ENCODE peak calls at places on chromosome 14, in seven cellular contexts. A is suprapubic skin, F is GM12878, L is upper lobe of left lung, Z is ovary, M is HCT116, K is esophagus muscularis mucosa. V is an unnamed sample.

GRCh38 chr14:27881646-27882045 is 884.9 kb upstream of the FOXG1 start:
- DNase-seq in L (no peak), K (no peak), M (no peak), A (no peak), F (no peak), Z (no peak), V (no peak)

GRCh38 chr14:105894125-105894977 is 368.0 kb downstream of the TMEM121 start:
- DNase-seq in M (no peak), A (peak), F (no peak), K (no peak), L (peak), Z (peak), V (no peak)

GRCh38 chr14:51600658-51601057 is 51.1 kb upstream of the FRMD6 start:
- DNase-seq in M (no peak), Z (no peak), A (no peak), F (no peak), L (no peak), K (no peak), V (no peak)

GRCh38 chr14:69614592-69614991 is 3.2 kb downstream of the SUSD6 start:
- DNase-seq in A (peak), L (peak), M (no peak), K (no peak), Z (no peak), F (peak), V (no peak)

GRCh38 chr14:68027276-68027675 is 207.7 kb downstream of the RAD51B start:
- DNase-seq in K (no peak), Z (no peak), L (no peak), A (no peak), F (no peak), M (no peak), V (no peak)

GRCh38 chr14:99945732-99946651 is 119.2 kb upstream of the EVL start:
- DNase-seq in M (no peak), K (no peak), A (no peak), L (peak), F (no peak), Z (no peak), V (no peak)

GRCh38 chr14:76910371-76910890 is 84.2 kb downstream of the LRRC74A start:
- DNase-seq in M (no peak), K (no peak), A (no peak), Z (no peak), L (no peak), F (no peak), V (no peak)

GRCh38 chr14:63986789-63987533 is 134.2 kb downstream of the SYNE2 start:
- DNase-seq in M (no peak), A (no peak), F (no peak), L (no peak), K (no peak), Z (no peak), V (no peak)

GRCh38 chr14:68695326-68695768 is 97.5 kb downstream of the ZFP36L1 start:
- DNase-seq in M (peak), F (peak), K (no peak), Z (peak), A (peak), L (peak), V (peak)

GRCh38 chr14:55071051-55071450 is 19.6 kb downstream of the MAPK1IP1L start:
- DNase-seq in M (no peak), A (no peak), Z (no peak), K (no peak), F (no peak), L (no peak), V (no peak)

GRCh38 chr14:24921903-24922302 is 128.0 kb downstream of the STXBP6 start:
- DNase-seq in A (no peak), F (no peak), Z (no peak), M (no peak), K (no peak), L (no peak), V (no peak)

GRCh38 chr14:72962829-72963312 is 36.6 kb downstream of the DCAF4 start:
- DNase-seq in A (no peak), K (no peak), L (no peak), F (no peak), Z (no peak), M (peak), V (no peak)

GRCh38 chr14:67695394-67695949 is at the start of gene RDH11:
- DNase-seq in L (peak), M (peak), K (peak), A (peak), F (peak), Z (peak), V (peak)

GRCh38 chr14:68089146-68089715 is 269.7 kb downstream of the RAD51B start:
- DNase-seq in L (no peak), K (no peak), A (no peak), Z (no peak), M (peak), F (no peak), V (no peak)

GRCh38 chr14:99982449-99983250 is 82.6 kb upstream of the EVL start:
- DNase-seq in K (no peak), M (peak), F (peak), A (no peak), Z (peak), L (peak), V (no peak)

GRCh38 chr14:22403286-22403685 is 185.7 kb downstream of the DAD1 start:
- DNase-seq in M (no peak), F (no peak), Z (no peak), A (no peak), L (no peak), K (no peak), V (no peak)

GRCh38 chr14:82855912-82856381 is 1322.3 kb upstream of the SEL1L start:
- DNase-seq in A (no peak), L (no peak), M (no peak), Z (no peak), F (no peak), K (no peak), V (no peak)

GRCh38 chr14:37428954-37429353 is 166.1 kb downstream of the FOXA1 start:
- DNase-seq in Z (no peak), M (no peak), K (no peak), A (no peak), L (no peak), F (no peak), V (no peak)

GRCh38 chr14:34707722-34708121 is 6.7 kb downstream of the CFL2 start:
- DNase-seq in A (no peak), L (no peak), F (no peak), K (no peak), Z (no peak), M (no peak), V (no peak)

GRCh38 chr14:104162495-104162894 is 24.1 kb downstream of the KIF26A start:
- DNase-seq in M (no peak), F (no peak), A (no peak), Z (no peak), L (no peak), K (no peak), V (no peak)

GRCh38 chr14:79415726-79416125 is 795.6 kb downstream of the DIO2 start:
- DNase-seq in A (no peak), Z (no peak), K (no peak), L (no peak), M (no peak), F (no peak), V (no peak)

GRCh38 chr14:105026033-105026785 is 5.3 kb upstream of the CDCA4 start:
- DNase-seq in M (no peak), Z (no peak), L (no peak), F (peak), A (no peak), K (no peak), V (no peak)

GRCh38 chr14:89447182-89447970 is 30.3 kb upstream of the FOXN3 start:
- DNase-seq in K (no peak), A (no peak), F (no peak), M (no peak), Z (no peak), L (no peak), V (no peak)

GRCh38 chr14:53306926-53307325 is 153.8 kb upstream of the DDHD1 start:
- DNase-seq in M (no peak), F (no peak), L (no peak), K (no peak), A (no peak), Z (peak), V (no peak)

GRCh38 chr14:77908847-77909246 is 108.9 kb downstream of the ADCK1 start:
- DNase-seq in K (no peak), F (no peak), Z (no peak), M (no peak), A (peak), L (no peak), V (no peak)

GRCh38 chr14:30656190-30656632 is 34.1 kb downstream of the SCFD1 start:
- DNase-seq in F (peak), Z (no peak), L (peak), K (no peak), M (peak), A (no peak), V (no peak)

GRCh38 chr14:104110491-104111209 is 25.1 kb downstream of the ASPG start:
- DNase-seq in K (no peak), L (no peak), M (no peak), Z (peak), F (no peak), A (no peak), V (no peak)

GRCh38 chr14:65255029-65255545 is 152.8 kb upstream of the MAX start:
- DNase-seq in A (no peak), K (no peak), Z (no peak), L (no peak), F (no peak), M (peak), V (peak)

GRCh38 chr14:77965919-77966435 is 166.1 kb downstream of the ADCK1 start:
- DNase-seq in A (no peak), L (no peak), F (peak), M (no peak), K (no peak), Z (peak), V (no peak)

GRCh38 chr14:94307410-94307992 is 14.4 kb upstream of the SERPINA10 start:
- DNase-seq in F (no peak), K (peak), M (peak), L (no peak), Z (no peak), A (no peak), V (no peak)

GRCh38 chr14:104223810-104224515 is 85.6 kb downstream of the KIF26A start:
- DNase-seq in Z (no peak), A (no peak), K (no peak), F (no peak), L (no peak), M (no peak), V (no peak)

DNA sequence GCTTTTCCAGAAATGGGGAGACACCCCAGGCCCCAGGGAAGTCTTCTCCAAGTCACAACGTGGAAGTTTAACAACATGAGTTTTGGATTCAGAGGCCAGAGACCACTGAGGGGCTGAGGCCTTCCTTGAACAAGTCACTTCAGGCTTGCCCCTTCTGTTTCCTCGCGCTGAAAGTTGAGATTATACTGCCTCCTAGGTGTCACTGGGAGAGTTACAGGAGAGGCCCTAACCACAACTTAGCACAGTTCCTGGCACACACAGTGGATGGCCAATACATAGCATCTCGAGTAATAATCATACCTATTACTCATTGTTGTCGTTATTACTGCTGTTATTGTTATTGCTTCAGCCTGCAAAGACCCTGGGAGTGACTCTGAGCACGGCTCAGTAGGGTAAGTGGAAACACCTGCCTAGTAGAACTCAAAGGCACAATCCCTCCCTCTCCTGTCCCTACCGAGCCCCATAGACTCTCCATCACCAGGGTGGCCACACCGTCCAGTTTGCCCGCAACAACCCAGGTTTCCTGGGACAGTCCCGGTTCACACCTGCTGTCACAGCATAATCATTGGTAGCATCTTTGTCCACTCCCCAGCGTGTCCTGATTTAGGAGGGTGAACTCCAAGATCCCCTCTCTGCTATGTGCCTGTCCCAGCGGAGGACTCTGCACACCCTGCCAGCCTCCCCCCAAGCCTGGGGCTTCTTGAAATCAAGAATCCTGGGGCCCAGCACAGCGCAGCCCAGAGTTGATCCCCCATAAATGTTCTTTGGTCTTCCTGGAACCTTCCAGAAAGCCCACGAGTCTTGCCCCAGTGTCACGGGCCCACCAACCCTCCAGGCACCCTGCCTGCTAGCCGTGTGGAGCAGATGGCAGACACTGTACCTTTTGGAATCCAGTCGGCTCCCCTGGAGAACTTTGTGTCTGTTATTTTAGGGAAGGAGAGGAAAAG is 85.0 kb downstream of the SYNE3 start:
- DNase-seq in A (no peak), L (no peak), M (no peak), Z (no peak), K (no peak), F (no peak), V (no peak)
- TF ChIP-seq CTCF in A (peak), L (peak), M (peak), Z (no peak), K (peak), F (peak), V (no peak)

GRCh38 chr14:58395565-58395814 is 240 bp upstream of the TOMM20L start:
- DNase-seq in K (no peak), L (no peak), F (peak), A (no peak), M (no peak), Z (no peak), V (no peak)

GRCh38 chr14:58390830-58391229 is 4.9 kb upstream of the TOMM20L start:
- DNase-seq in A (no peak), L (no peak), F (no peak), M (no peak), K (no peak), Z (no peak), V (no peak)

GRCh38 chr14:58398495-58398894 is 2.8 kb downstream of the TOMM20L start:
- DNase-seq in K (no peak), Z (no peak), L (no peak), F (no peak), M (no peak), A (no peak), V (no peak)

GRCh38 chr14:58398895-58399294 is 3.2 kb downstream of the TOMM20L start:
- DNase-seq in A (no peak), L (no peak), Z (no peak), M (no peak), K (no peak), F (no peak), V (no peak)

DNA sequence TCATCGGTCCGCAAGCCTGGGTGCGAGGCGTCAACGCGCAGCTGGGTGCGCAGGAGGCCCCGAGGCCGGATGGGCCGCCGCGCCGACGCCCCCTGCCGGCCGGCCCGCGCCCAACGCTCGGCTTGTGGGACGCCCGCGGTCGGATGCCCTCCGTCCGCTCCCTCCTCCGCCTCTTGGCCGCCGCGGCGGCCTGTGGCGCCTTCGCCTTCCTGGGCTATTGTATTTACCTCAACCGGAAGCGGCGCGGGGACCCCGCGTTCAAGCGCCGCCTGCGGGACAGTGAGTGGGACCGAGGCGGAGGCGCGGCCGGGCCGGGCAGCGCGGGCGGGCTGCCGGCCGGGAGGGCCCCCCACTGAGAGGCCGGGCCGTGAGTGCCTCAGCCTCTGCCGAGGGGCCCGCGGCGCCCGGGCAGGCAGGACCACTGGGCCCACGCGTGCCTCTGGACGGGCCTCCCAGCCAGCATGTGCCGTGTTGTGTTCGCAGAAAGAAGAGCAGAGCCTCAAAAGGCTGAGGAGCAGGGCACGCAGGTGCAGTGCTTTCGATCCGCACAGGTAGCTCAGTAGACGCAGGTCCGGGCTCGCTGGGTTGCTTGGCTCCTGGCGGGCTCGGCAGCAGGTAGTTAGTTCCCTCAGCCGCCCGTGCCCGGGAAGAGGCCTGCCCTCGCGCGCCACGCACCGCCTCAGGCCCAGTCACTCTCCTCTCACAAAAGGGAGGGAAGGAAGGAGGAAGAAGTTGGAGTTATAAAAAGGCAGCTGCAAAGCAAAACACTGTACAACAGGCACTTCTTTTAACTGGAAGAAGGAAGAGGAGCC is at the start of gene TOMM20L:
- DNase-seq in F (no peak), A (peak), Z (peak), M (peak), K (peak), L (peak), V (peak)
- TF ChIP-seq POLR2A in F (peak), A (no peak), Z (no peak), M (no peak), K (no peak), L (peak), V (no peak)

DNA sequence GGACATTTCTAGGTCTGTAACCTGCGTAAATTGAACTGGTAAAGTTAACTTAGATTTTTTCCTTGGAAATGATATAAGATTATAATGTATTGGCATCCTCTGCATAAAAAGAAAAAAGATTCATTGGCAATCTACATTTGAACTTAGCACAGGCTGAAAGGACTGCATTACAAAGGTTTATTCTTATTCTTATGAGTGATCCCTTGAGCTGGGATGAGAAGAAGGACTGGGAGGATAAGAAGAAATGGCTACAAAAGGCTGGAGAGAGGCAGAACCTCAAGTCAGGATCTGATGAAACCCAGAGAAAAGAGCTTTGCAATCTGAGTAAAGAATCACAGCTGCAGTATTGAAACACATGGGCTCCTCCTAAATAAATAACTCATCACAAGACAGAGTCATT is 1635.4 kb upstream of the FLRT2 start:
- DNase-seq in F (no peak), K (no peak), A (no peak), Z (no peak), M (no peak), L (no peak), V (no peak)
- H3K4me3 ChIP-seq in F (no peak), K (no peak), A (no peak), Z (no peak), M (no peak), L (no peak), V (no peak)

GRCh38 chr14:71720978-71721624 is 211.1 kb upstream of the RGS6 start:
- DNase-seq in A (no peak), Z (no peak), L (peak), M (peak), K (no peak), F (peak), V (no peak)
- TF ChIP-seq CTCF in A (no peak), Z (no peak), L (peak), M (peak), K (no peak), F (peak), V (no peak)

DNA sequence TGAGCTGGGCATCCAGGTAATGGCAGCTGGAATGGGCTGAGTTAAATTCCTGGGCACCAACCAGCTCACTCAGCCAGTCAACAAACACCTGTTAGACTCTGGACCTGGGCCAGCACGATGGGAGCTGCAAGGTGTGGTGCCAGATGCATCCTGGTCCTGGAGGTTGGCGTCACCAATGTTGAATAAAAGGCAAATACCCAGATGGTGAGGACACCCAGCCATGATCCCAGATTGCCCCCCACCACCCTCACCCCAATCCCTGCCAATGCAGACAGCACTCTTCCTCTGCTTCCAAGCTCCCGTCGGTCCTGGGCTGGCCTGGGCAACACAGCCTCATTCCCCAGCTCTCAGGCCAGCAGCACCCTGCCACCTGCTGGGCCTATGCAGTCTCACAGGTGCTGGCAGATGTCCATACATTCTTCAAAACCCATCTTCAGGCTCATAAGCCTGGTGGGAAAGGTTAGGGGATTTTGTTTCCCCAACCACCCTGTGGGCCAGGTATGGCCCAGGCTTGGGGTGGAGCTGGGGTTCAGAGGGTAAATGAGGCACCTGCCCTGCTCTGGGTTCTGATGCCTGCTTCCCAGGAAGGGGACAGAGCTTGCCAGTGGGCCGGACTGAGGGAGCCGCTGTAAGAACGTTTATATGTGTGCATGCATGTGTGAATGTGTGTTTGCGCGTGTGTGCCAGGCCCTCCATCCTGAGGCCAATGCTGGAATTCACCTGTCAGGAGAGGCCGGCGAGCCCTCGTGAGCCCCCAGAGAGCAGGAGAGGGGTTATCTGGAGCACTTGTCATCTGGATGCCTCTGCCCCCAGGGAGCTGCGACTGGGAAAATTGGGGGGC is 58.0 kb downstream of the LGMN start:
- DNase-seq in L (peak), Z (no peak), F (no peak), A (peak), M (peak), K (no peak), V (no peak)
- TF ChIP-seq POLR2A in L (no peak), Z (no peak), F (no peak), A (no peak), M (no peak), K (no peak), V (no peak)

DNA sequence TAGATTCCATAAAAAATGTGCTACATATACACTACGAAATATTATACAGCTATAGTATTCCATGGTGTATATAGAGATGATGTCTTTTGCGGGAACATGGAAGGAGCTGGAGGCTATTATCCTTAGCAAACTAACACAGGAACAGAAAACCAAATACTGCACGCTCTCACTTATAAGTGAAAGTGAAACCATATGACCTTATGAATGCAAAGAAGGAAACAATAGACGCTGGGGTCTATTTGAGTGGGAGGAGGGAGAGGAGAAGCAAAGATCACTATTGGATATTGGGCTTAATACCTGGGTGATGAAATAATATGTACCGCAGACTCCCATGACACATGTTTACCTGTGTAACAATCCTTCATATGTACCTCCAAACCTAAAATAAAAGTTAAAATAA is 142.7 kb downstream of the LRFN5 start:
- DNase-seq in Z (no peak), L (no peak), K (no peak), F (no peak), M (no peak), A (no peak), V (no peak)
- H3K4me3 ChIP-seq in Z (no peak), L (no peak), K (peak), F (no peak), M (no peak), A (peak), V (no peak)

GRCh38 chr14:101716077-101716950 is 45.2 kb upstream of the PPP2R5C start:
- DNase-seq in M (no peak), F (no peak), Z (no peak), K (peak), L (peak), A (peak), V (peak)
- TF ChIP-seq CTCF in M (no peak), F (no peak), Z (no peak), K (no peak), L (no peak), A (no peak), V (no peak)